ENCODE peak calls at places on chromosomes 4 and X, in nine cellular contexts. One of them, this sample, is unnamed.

GRCh38 chr4:1309261-1310010 is 19.7 kb downstream of the MAEA start:
- DNase-seq in CD8-positive, alpha-beta T cell: peak
- DNase-seq in activated CD8-positive, alpha-beta memory T cell treated with anti-CD3 and anti-CD28 coated beads, Interleukin-2, amount 50 U/mL, for 48 hours: peak
- DNase-seq in activated CD4-positive, alpha-beta T cell treated with anti-CD3 and anti-CD28 coated beads for 48 hours: peak
- DNase-seq in posterior cingulate gyrus: peak
- DNase-seq in occipital lobe: peak
- DNase-seq in caudate nucleus: peak
- DNase-seq in NCI-H1694 treated with DMSO at 0.1 percent for 48 hours: no peak
- DNase-seq in T47D: no peak
- DNase-seq in this sample: peak

GRCh38 chr4:53479731-53480525 is 102.5 kb downstream of the FIP1L1 start:
- DNase-seq in T47D: no peak
- DNase-seq in posterior cingulate gyrus: no peak
- DNase-seq in NCI-H1694 treated with DMSO at 0.1 percent for 48 hours: no peak
- DNase-seq in activated CD4-positive, alpha-beta T cell treated with anti-CD3 and anti-CD28 coated beads for 48 hours: no peak
- DNase-seq in activated CD8-positive, alpha-beta memory T cell treated with anti-CD3 and anti-CD28 coated beads, Interleukin-2, amount 50 U/mL, for 48 hours: no peak
- DNase-seq in caudate nucleus: no peak
- DNase-seq in occipital lobe: no peak
- DNase-seq in CD8-positive, alpha-beta T cell: no peak
- DNase-seq in this sample: no peak

GRCh38 chr4:4901877-4902276 is 42.4 kb downstream of the MSX1 start:
- DNase-seq in CD8-positive, alpha-beta T cell: no peak
- DNase-seq in posterior cingulate gyrus: no peak
- DNase-seq in occipital lobe: no peak
- DNase-seq in T47D: no peak
- DNase-seq in activated CD8-positive, alpha-beta memory T cell treated with anti-CD3 and anti-CD28 coated beads, Interleukin-2, amount 50 U/mL, for 48 hours: no peak
- DNase-seq in caudate nucleus: no peak
- DNase-seq in activated CD4-positive, alpha-beta T cell treated with anti-CD3 and anti-CD28 coated beads for 48 hours: no peak
- DNase-seq in NCI-H1694 treated with DMSO at 0.1 percent for 48 hours: no peak
- DNase-seq in this sample: no peak

GRCh38 chr4:123446791-123447474 is 50.3 kb downstream of the SPRY1 start:
- DNase-seq in posterior cingulate gyrus: no peak
- DNase-seq in CD8-positive, alpha-beta T cell: no peak
- DNase-seq in activated CD8-positive, alpha-beta memory T cell treated with anti-CD3 and anti-CD28 coated beads, Interleukin-2, amount 50 U/mL, for 48 hours: no peak
- DNase-seq in T47D: no peak
- DNase-seq in caudate nucleus: no peak
- DNase-seq in activated CD4-positive, alpha-beta T cell treated with anti-CD3 and anti-CD28 coated beads for 48 hours: no peak
- DNase-seq in occipital lobe: no peak
- DNase-seq in NCI-H1694 treated with DMSO at 0.1 percent for 48 hours: no peak
- DNase-seq in this sample: no peak

GRCh38 chr4:120682981-120683380 is 239.5 kb downstream of the PRDM5 start:
- DNase-seq in posterior cingulate gyrus: no peak
- DNase-seq in occipital lobe: no peak
- DNase-seq in NCI-H1694 treated with DMSO at 0.1 percent for 48 hours: no peak
- DNase-seq in activated CD4-positive, alpha-beta T cell treated with anti-CD3 and anti-CD28 coated beads for 48 hours: no peak
- DNase-seq in T47D: no peak
- DNase-seq in activated CD8-positive, alpha-beta memory T cell treated with anti-CD3 and anti-CD28 coated beads, Interleukin-2, amount 50 U/mL, for 48 hours: no peak
- DNase-seq in CD8-positive, alpha-beta T cell: no peak
- DNase-seq in caudate nucleus: no peak
- DNase-seq in this sample: no peak

GRCh38 chr4:117096886-117097285 is 11.5 kb upstream of the TRAM1L1 start:
- DNase-seq in occipital lobe: no peak
- DNase-seq in activated CD8-positive, alpha-beta memory T cell treated with anti-CD3 and anti-CD28 coated beads, Interleukin-2, amount 50 U/mL, for 48 hours: no peak
- DNase-seq in posterior cingulate gyrus: no peak
- DNase-seq in T47D: no peak
- DNase-seq in activated CD4-positive, alpha-beta T cell treated with anti-CD3 and anti-CD28 coated beads for 48 hours: no peak
- DNase-seq in caudate nucleus: no peak
- DNase-seq in CD8-positive, alpha-beta T cell: no peak
- DNase-seq in NCI-H1694 treated with DMSO at 0.1 percent for 48 hours: no peak
- DNase-seq in this sample: no peak

GRCh38 chr4:176066757-176067156 is 1.1 kb downstream of the WDR17 start:
- DNase-seq in T47D: no peak
- DNase-seq in activated CD8-positive, alpha-beta memory T cell treated with anti-CD3 and anti-CD28 coated beads, Interleukin-2, amount 50 U/mL, for 48 hours: no peak
- DNase-seq in CD8-positive, alpha-beta T cell: no peak
- DNase-seq in NCI-H1694 treated with DMSO at 0.1 percent for 48 hours: no peak
- DNase-seq in activated CD4-positive, alpha-beta T cell treated with anti-CD3 and anti-CD28 coated beads for 48 hours: no peak
- DNase-seq in posterior cingulate gyrus: no peak
- DNase-seq in caudate nucleus: no peak
- DNase-seq in occipital lobe: no peak
- DNase-seq in this sample: no peak

GRCh38 chrX:45788941-45789348 is 588.3 kb upstream of the DIPK2B start:
- DNase-seq in posterior cingulate gyrus: peak
- DNase-seq in NCI-H1694 treated with DMSO at 0.1 percent for 48 hours: no peak
- DNase-seq in caudate nucleus: peak
- DNase-seq in CD8-positive, alpha-beta T cell: no peak
- DNase-seq in activated CD8-positive, alpha-beta memory T cell treated with anti-CD3 and anti-CD28 coated beads, Interleukin-2, amount 50 U/mL, for 48 hours: no peak
- DNase-seq in T47D: no peak
- DNase-seq in occipital lobe: no peak
- DNase-seq in activated CD4-positive, alpha-beta T cell treated with anti-CD3 and anti-CD28 coated beads for 48 hours: no peak
- DNase-seq in this sample: no peak

GRCh38 chr4:145179201-145179860 is 1.1 kb downstream of the OTUD4 start:
- DNase-seq in activated CD8-positive, alpha-beta memory T cell treated with anti-CD3 and anti-CD28 coated beads, Interleukin-2, amount 50 U/mL, for 48 hours: peak
- DNase-seq in occipital lobe: peak
- DNase-seq in T47D: peak
- DNase-seq in caudate nucleus: peak
- DNase-seq in CD8-positive, alpha-beta T cell: peak
- DNase-seq in activated CD4-positive, alpha-beta T cell treated with anti-CD3 and anti-CD28 coated beads for 48 hours: peak
- DNase-seq in NCI-H1694 treated with DMSO at 0.1 percent for 48 hours: no peak
- DNase-seq in posterior cingulate gyrus: peak
- DNase-seq in this sample: peak

GRCh38 chr4:142558851-142559250 is 287.2 kb downstream of the INPP4B start:
- DNase-seq in activated CD4-positive, alpha-beta T cell treated with anti-CD3 and anti-CD28 coated beads for 48 hours: no peak
- DNase-seq in occipital lobe: no peak
- DNase-seq in CD8-positive, alpha-beta T cell: no peak
- DNase-seq in T47D: no peak
- DNase-seq in activated CD8-positive, alpha-beta memory T cell treated with anti-CD3 and anti-CD28 coated beads, Interleukin-2, amount 50 U/mL, for 48 hours: no peak
- DNase-seq in posterior cingulate gyrus: no peak
- DNase-seq in NCI-H1694 treated with DMSO at 0.1 percent for 48 hours: no peak
- DNase-seq in caudate nucleus: no peak
- DNase-seq in this sample: peak

GRCh38 chr4:22881416-22881815 is 188.7 kb downstream of the GBA3 start:
- DNase-seq in activated CD4-positive, alpha-beta T cell treated with anti-CD3 and anti-CD28 coated beads for 48 hours: no peak
- DNase-seq in occipital lobe: no peak
- DNase-seq in CD8-positive, alpha-beta T cell: no peak
- DNase-seq in NCI-H1694 treated with DMSO at 0.1 percent for 48 hours: no peak
- DNase-seq in T47D: no peak
- DNase-seq in posterior cingulate gyrus: no peak
- DNase-seq in activated CD8-positive, alpha-beta memory T cell treated with anti-CD3 and anti-CD28 coated beads, Interleukin-2, amount 50 U/mL, for 48 hours: no peak
- DNase-seq in caudate nucleus: no peak
- DNase-seq in this sample: no peak

GRCh38 chr4:14896656-14897175 is 105.6 kb upstream of the CPEB2 start:
- DNase-seq in caudate nucleus: no peak
- DNase-seq in CD8-positive, alpha-beta T cell: no peak
- DNase-seq in T47D: no peak
- DNase-seq in occipital lobe: no peak
- DNase-seq in NCI-H1694 treated with DMSO at 0.1 percent for 48 hours: no peak
- DNase-seq in activated CD8-positive, alpha-beta memory T cell treated with anti-CD3 and anti-CD28 coated beads, Interleukin-2, amount 50 U/mL, for 48 hours: no peak
- DNase-seq in posterior cingulate gyrus: no peak
- DNase-seq in activated CD4-positive, alpha-beta T cell treated with anti-CD3 and anti-CD28 coated beads for 48 hours: no peak
- DNase-seq in this sample: no peak

GRCh38 chr4:15956179-15956850 is 6.7 kb downstream of the FGFBP2 start:
- DNase-seq in occipital lobe: no peak
- DNase-seq in caudate nucleus: peak
- DNase-seq in NCI-H1694 treated with DMSO at 0.1 percent for 48 hours: peak
- DNase-seq in posterior cingulate gyrus: peak
- DNase-seq in activated CD8-positive, alpha-beta memory T cell treated with anti-CD3 and anti-CD28 coated beads, Interleukin-2, amount 50 U/mL, for 48 hours: peak
- DNase-seq in T47D: peak
- DNase-seq in CD8-positive, alpha-beta T cell: peak
- DNase-seq in activated CD4-positive, alpha-beta T cell treated with anti-CD3 and anti-CD28 coated beads for 48 hours: peak
- DNase-seq in this sample: peak

GRCh38 chr4:41009411-41009810 is 204.9 kb downstream of the APBB2 start:
- DNase-seq in activated CD4-positive, alpha-beta T cell treated with anti-CD3 and anti-CD28 coated beads for 48 hours: no peak
- DNase-seq in posterior cingulate gyrus: no peak
- DNase-seq in caudate nucleus: no peak
- DNase-seq in CD8-positive, alpha-beta T cell: no peak
- DNase-seq in T47D: no peak
- DNase-seq in activated CD8-positive, alpha-beta memory T cell treated with anti-CD3 and anti-CD28 coated beads, Interleukin-2, amount 50 U/mL, for 48 hours: no peak
- DNase-seq in occipital lobe: no peak
- DNase-seq in NCI-H1694 treated with DMSO at 0.1 percent for 48 hours: no peak
- DNase-seq in this sample: no peak

GRCh38 chr4:108695062-108695461 is 44.7 kb downstream of the OSTC start:
- DNase-seq in occipital lobe: no peak
- DNase-seq in posterior cingulate gyrus: no peak
- DNase-seq in NCI-H1694 treated with DMSO at 0.1 percent for 48 hours: no peak
- DNase-seq in T47D: no peak
- DNase-seq in CD8-positive, alpha-beta T cell: no peak
- DNase-seq in caudate nucleus: no peak
- DNase-seq in activated CD8-positive, alpha-beta memory T cell treated with anti-CD3 and anti-CD28 coated beads, Interleukin-2, amount 50 U/mL, for 48 hours: no peak
- DNase-seq in activated CD4-positive, alpha-beta T cell treated with anti-CD3 and anti-CD28 coated beads for 48 hours: no peak
- DNase-seq in this sample: no peak

GRCh38 chrX:10011261-10011931 is 44.2 kb downstream of the CLDN34 start:
- DNase-seq in CD8-positive, alpha-beta T cell: no peak
- DNase-seq in posterior cingulate gyrus: no peak
- DNase-seq in T47D: no peak
- DNase-seq in activated CD4-positive, alpha-beta T cell treated with anti-CD3 and anti-CD28 coated beads for 48 hours: peak
- DNase-seq in occipital lobe: no peak
- DNase-seq in caudate nucleus: no peak
- DNase-seq in NCI-H1694 treated with DMSO at 0.1 percent for 48 hours: no peak
- DNase-seq in activated CD8-positive, alpha-beta memory T cell treated with anti-CD3 and anti-CD28 coated beads, Interleukin-2, amount 50 U/mL, for 48 hours: no peak
- DNase-seq in this sample: no peak

GRCh38 chrX:25015486-25016360 is at the start of gene ARX:
- DNase-seq in T47D: no peak
- DNase-seq in caudate nucleus: peak
- DNase-seq in NCI-H1694 treated with DMSO at 0.1 percent for 48 hours: no peak
- DNase-seq in posterior cingulate gyrus: peak
- DNase-seq in activated CD4-positive, alpha-beta T cell treated with anti-CD3 and anti-CD28 coated beads for 48 hours: peak
- DNase-seq in CD8-positive, alpha-beta T cell: no peak
- DNase-seq in occipital lobe: peak
- DNase-seq in activated CD8-positive, alpha-beta memory T cell treated with anti-CD3 and anti-CD28 coated beads, Interleukin-2, amount 50 U/mL, for 48 hours: peak
- DNase-seq in this sample: peak

GRCh38 chr4:24747234-24747975 is 48.0 kb upstream of the SOD3 start:
- DNase-seq in NCI-H1694 treated with DMSO at 0.1 percent for 48 hours: no peak
- DNase-seq in activated CD4-positive, alpha-beta T cell treated with anti-CD3 and anti-CD28 coated beads for 48 hours: no peak
- DNase-seq in activated CD8-positive, alpha-beta memory T cell treated with anti-CD3 and anti-CD28 coated beads, Interleukin-2, amount 50 U/mL, for 48 hours: no peak
- DNase-seq in posterior cingulate gyrus: no peak
- DNase-seq in CD8-positive, alpha-beta T cell: no peak
- DNase-seq in occipital lobe: no peak
- DNase-seq in caudate nucleus: no peak
- DNase-seq in T47D: no peak
- DNase-seq in this sample: no peak

GRCh38 chrX:54820737-54821136 is 13.2 kb downstream of the MAGED2 start:
- DNase-seq in NCI-H1694 treated with DMSO at 0.1 percent for 48 hours: no peak
- DNase-seq in posterior cingulate gyrus: peak
- DNase-seq in CD8-positive, alpha-beta T cell: no peak
- DNase-seq in occipital lobe: no peak
- DNase-seq in activated CD8-positive, alpha-beta memory T cell treated with anti-CD3 and anti-CD28 coated beads, Interleukin-2, amount 50 U/mL, for 48 hours: no peak
- DNase-seq in activated CD4-positive, alpha-beta T cell treated with anti-CD3 and anti-CD28 coated beads for 48 hours: no peak
- DNase-seq in T47D: no peak
- DNase-seq in caudate nucleus: no peak
- DNase-seq in this sample: no peak

GRCh38 chr4:141802324-141802723 is 165.9 kb downstream of the IL15 start:
- DNase-seq in NCI-H1694 treated with DMSO at 0.1 percent for 48 hours: no peak
- DNase-seq in T47D: no peak
- DNase-seq in posterior cingulate gyrus: no peak
- DNase-seq in activated CD4-positive, alpha-beta T cell treated with anti-CD3 and anti-CD28 coated beads for 48 hours: no peak
- DNase-seq in activated CD8-positive, alpha-beta memory T cell treated with anti-CD3 and anti-CD28 coated beads, Interleukin-2, amount 50 U/mL, for 48 hours: no peak
- DNase-seq in occipital lobe: no peak
- DNase-seq in CD8-positive, alpha-beta T cell: no peak
- DNase-seq in caudate nucleus: no peak
- DNase-seq in this sample: no peak

GRCh38 chr4:91525627-91526026 is 778.1 kb upstream of the GRID2 start:
- DNase-seq in activated CD8-positive, alpha-beta memory T cell treated with anti-CD3 and anti-CD28 coated beads, Interleukin-2, amount 50 U/mL, for 48 hours: no peak
- DNase-seq in activated CD4-positive, alpha-beta T cell treated with anti-CD3 and anti-CD28 coated beads for 48 hours: no peak
- DNase-seq in posterior cingulate gyrus: no peak
- DNase-seq in T47D: no peak
- DNase-seq in occipital lobe: no peak
- DNase-seq in CD8-positive, alpha-beta T cell: no peak
- DNase-seq in NCI-H1694 treated with DMSO at 0.1 percent for 48 hours: no peak
- DNase-seq in caudate nucleus: no peak
- DNase-seq in this sample: no peak